ENCODE peak calls at places on chromosomes 12 and 14, in four cellular contexts. One of them, this sample, is unnamed.

GRCh38 chr12:19639781-19640180 is 200.5 kb downstream of the AEBP2 start:
- DNase-seq in HCT116: no peak
- DNase-seq in SK-N-SH: no peak
- DNase-seq in K562: no peak
- DNase-seq in this sample: no peak

GRCh38 chr14:106831322-106831720 is 1304.9 kb downstream of the TMEM121 start:
- DNase-seq in HCT116: no peak
- DNase-seq in SK-N-SH: peak; percentile 28
- DNase-seq in K562: no peak
- DNase-seq in this sample: peak; percentile 63

GRCh38 chr12:38508246-38508645 is 191.7 kb downstream of the ALG10B start:
- DNase-seq in HCT116: no peak
- DNase-seq in SK-N-SH: no peak
- DNase-seq in K562: no peak
- DNase-seq in this sample: no peak

GRCh38 chr14:89343356-89343755 is 73.7 kb downstream of the FOXN3 start:
- DNase-seq in HCT116: no peak
- DNase-seq in SK-N-SH: no peak
- DNase-seq in K562: no peak
- DNase-seq in this sample: no peak

GRCh38 chr14:72708708-72709475 is 185.0 kb downstream of the DPF3 start:
- DNase-seq in HCT116: peak; percentile 69
- DNase-seq in SK-N-SH: no peak
- DNase-seq in K562: no peak
- DNase-seq in this sample: no peak

GRCh38 chr14:75631453-75631831 is 29.2 kb downstream of the ERG28 start:
- DNase-seq in HCT116: no peak
- DNase-seq in SK-N-SH: no peak
- DNase-seq in K562: no peak
- DNase-seq in this sample: no peak

GRCh38 chr12:25320123-25321006 is 69.6 kb upstream of the KRAS start:
- DNase-seq in HCT116: no peak
- DNase-seq in SK-N-SH: no peak
- DNase-seq in K562: no peak
- DNase-seq in this sample: no peak

GRCh38 chr12:53984901-53985357 is at the start of gene HOXC10:
- DNase-seq in HCT116: peak; percentile 93
- DNase-seq in SK-N-SH: peak; percentile 97
- DNase-seq in K562: peak; percentile 93
- DNase-seq in this sample: peak; percentile 99

GRCh38 chr12:57491393-57492280 is 3.8 kb downstream of the MARS1 start:
- DNase-seq in HCT116: no peak
- DNase-seq in SK-N-SH: no peak
- DNase-seq in K562: no peak
- DNase-seq in this sample: no peak

GRCh38 chr14:35406811-35407630 is 2.5 kb upstream of the NFKBIA start:
- DNase-seq in HCT116: peak; percentile 56
- DNase-seq in SK-N-SH: peak; percentile 54
- DNase-seq in K562: peak; percentile 52
- DNase-seq in this sample: peak; percentile 88

GRCh38 chr12:132436791-132437251 is 53.1 kb upstream of the FBRSL1 start:
- DNase-seq in HCT116: no peak
- DNase-seq in SK-N-SH: no peak
- DNase-seq in K562: no peak
- DNase-seq in this sample: no peak

GRCh38 chr12:111842556-111843396 is 748 bp downstream of the MAPKAPK5 start:
- DNase-seq in HCT116: no peak
- DNase-seq in SK-N-SH: no peak
- DNase-seq in K562: no peak
- DNase-seq in this sample: peak; percentile 18

GRCh38 chr14:80425686-80426085 is 214.4 kb upstream of the DIO2 start:
- DNase-seq in HCT116: peak; percentile 18
- DNase-seq in SK-N-SH: no peak
- DNase-seq in K562: no peak
- DNase-seq in this sample: no peak

GRCh38 chr12:30977537-30978349 is 51.2 kb downstream of the TSPAN11 start:
- DNase-seq in HCT116: no peak
- DNase-seq in SK-N-SH: no peak
- DNase-seq in K562: no peak
- DNase-seq in this sample: no peak

GRCh38 chr14:101559624-101560533 is 1.4 kb upstream of the DIO3 start:
- DNase-seq in HCT116: no peak
- DNase-seq in SK-N-SH: peak; percentile 91
- DNase-seq in K562: no peak
- DNase-seq in this sample: no peak

GRCh38 chr12:106428379-106428778 is 70.8 kb downstream of the POLR3B start:
- DNase-seq in HCT116: no peak
- DNase-seq in SK-N-SH: no peak
- DNase-seq in K562: no peak
- DNase-seq in this sample: no peak
- TF ChIP-seq JUND in HCT116: no peak
- TF ChIP-seq JUND in SK-N-SH: no peak
- TF ChIP-seq JUND in K562: no peak
- TF ChIP-seq JUND in this sample: no peak

GRCh38 chr14:98957211-98958047 is 314.6 kb downstream of the BCL11B start:
- DNase-seq in HCT116: no peak
- DNase-seq in SK-N-SH: no peak
- DNase-seq in K562: no peak
- DNase-seq in this sample: no peak
- TF ChIP-seq JUND in HCT116: no peak
- TF ChIP-seq JUND in SK-N-SH: no peak
- TF ChIP-seq JUND in K562: no peak
- TF ChIP-seq JUND in this sample: no peak

GRCh38 chr14:104925941-104926609 is 1.4 kb downstream of the PLD4 start:
- DNase-seq in HCT116: no peak
- DNase-seq in SK-N-SH: no peak
- DNase-seq in K562: no peak
- DNase-seq in this sample: no peak
- TF ChIP-seq JUND in HCT116: no peak
- TF ChIP-seq JUND in SK-N-SH: no peak
- TF ChIP-seq JUND in K562: no peak
- TF ChIP-seq JUND in this sample: no peak

GRCh38 chr12:42584539-42585174 is 4.9 kb downstream of the PRICKLE1 start:
- DNase-seq in HCT116: no peak
- DNase-seq in SK-N-SH: peak; percentile 24
- DNase-seq in K562: no peak
- DNase-seq in this sample: no peak
- TF ChIP-seq JUND in HCT116: no peak
- TF ChIP-seq JUND in SK-N-SH: no peak
- TF ChIP-seq JUND in K562: no peak
- TF ChIP-seq JUND in this sample: no peak

DNA sequence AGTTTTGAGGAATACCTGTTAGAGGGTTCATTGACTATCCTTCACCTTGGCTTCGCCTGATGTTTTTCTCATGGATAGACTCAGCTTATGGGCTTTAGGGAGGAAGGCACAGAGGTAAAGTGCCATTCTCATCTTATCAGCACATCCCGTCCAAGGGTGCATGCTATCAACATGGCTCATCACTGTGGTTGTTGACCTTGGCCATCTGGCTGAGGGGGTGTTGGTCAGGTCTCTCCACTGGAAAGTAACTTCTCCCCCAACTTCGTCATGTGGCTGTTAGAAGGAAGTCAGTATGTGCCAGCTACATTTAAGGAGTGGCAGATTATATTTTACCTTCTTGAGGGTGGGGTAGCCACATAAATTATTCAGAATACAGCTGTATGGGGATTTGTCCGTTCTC is 68.9 kb downstream of the EML1 start:
- DNase-seq in HCT116: no peak
- DNase-seq in SK-N-SH: no peak
- DNase-seq in K562: no peak
- DNase-seq in this sample: no peak
- TF ChIP-seq JUND in HCT116: no peak
- TF ChIP-seq JUND in SK-N-SH: no peak
- TF ChIP-seq JUND in K562: no peak
- TF ChIP-seq JUND in this sample: no peak

GRCh38 chr12:32083489-32083888 is 23.2 kb upstream of the BICD1 start:
- DNase-seq in HCT116: no peak
- DNase-seq in SK-N-SH: no peak
- DNase-seq in K562: no peak
- DNase-seq in this sample: no peak

GRCh38 chr12:32084753-32085152 is 21.9 kb upstream of the BICD1 start:
- DNase-seq in HCT116: no peak
- DNase-seq in SK-N-SH: no peak
- DNase-seq in K562: no peak
- DNase-seq in this sample: no peak

GRCh38 chr12:32089156-32089950 is 17.3 kb upstream of the BICD1 start:
- DNase-seq in HCT116: no peak
- DNase-seq in SK-N-SH: peak; percentile 83
- DNase-seq in K562: no peak
- DNase-seq in this sample: no peak

GRCh38 chr12:32084017-32084688 is 22.5 kb upstream of the BICD1 start:
- DNase-seq in HCT116: no peak
- DNase-seq in SK-N-SH: no peak
- DNase-seq in K562: no peak
- DNase-seq in this sample: no peak

DNA sequence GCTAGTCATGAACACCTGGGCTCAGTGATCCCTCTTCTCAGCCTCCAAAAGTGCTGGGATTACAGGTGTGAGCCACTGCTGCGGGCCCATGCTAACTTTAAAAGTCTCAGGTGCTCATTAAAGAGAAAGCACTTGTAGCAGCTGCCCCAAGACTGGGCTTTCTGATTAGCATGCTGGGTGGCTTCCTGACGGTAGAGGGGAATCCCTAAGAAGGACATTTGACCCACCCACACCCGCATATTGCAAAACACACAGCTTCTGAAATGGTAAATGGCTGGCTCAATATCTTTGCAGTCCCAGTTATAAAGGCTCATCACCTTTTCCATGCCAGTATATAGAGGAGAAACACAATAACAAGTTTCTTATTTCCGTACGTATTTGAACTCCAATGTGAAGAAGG is 19.3 kb upstream of the BICD1 start:
- DNase-seq in HCT116: no peak
- DNase-seq in SK-N-SH: no peak
- DNase-seq in K562: no peak
- DNase-seq in this sample: no peak
- TF ChIP-seq JUND in HCT116: no peak
- TF ChIP-seq JUND in SK-N-SH: no peak
- TF ChIP-seq JUND in K562: no peak
- TF ChIP-seq JUND in this sample: no peak

GRCh38 chr12:13343380-13343779 is 146.9 kb downstream of the EMP1 start:
- DNase-seq in HCT116: peak; percentile 36
- DNase-seq in SK-N-SH: no peak
- DNase-seq in K562: no peak
- DNase-seq in this sample: no peak

GRCh38 chr12:13348464-13348863 is 151.9 kb downstream of the EMP1 start:
- DNase-seq in HCT116: no peak
- DNase-seq in SK-N-SH: no peak
- DNase-seq in K562: no peak
- DNase-seq in this sample: no peak

GRCh38 chr12:13342971-13343370 is 146.4 kb downstream of the EMP1 start:
- DNase-seq in HCT116: no peak
- DNase-seq in SK-N-SH: no peak
- DNase-seq in K562: no peak
- DNase-seq in this sample: no peak

GRCh38 chr12:13347241-13348043 is 150.9 kb downstream of the EMP1 start:
- DNase-seq in HCT116: peak; percentile 27
- DNase-seq in SK-N-SH: no peak
- DNase-seq in K562: no peak
- DNase-seq in this sample: no peak

DNA sequence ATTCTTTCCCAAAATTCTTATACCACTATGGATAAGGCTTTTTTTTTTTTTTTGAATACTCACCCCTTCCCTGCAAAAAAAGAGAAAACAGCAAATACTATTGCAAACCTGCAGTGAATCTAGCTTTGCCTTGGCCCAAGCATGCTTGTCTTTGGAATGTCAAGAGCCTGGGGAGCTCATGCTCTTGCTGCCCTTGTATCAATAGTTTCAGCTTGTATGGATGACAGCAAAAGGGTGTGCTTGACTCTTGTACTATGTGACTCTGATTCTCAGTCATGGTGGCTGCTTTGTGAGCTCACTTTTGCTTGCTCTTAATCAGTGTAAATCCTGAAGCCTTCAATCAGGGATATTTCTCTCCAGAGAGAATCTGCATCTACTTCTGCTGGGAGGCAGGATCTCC is 149.2 kb downstream of the EMP1 start:
- DNase-seq in HCT116: no peak
- DNase-seq in SK-N-SH: no peak
- DNase-seq in K562: no peak
- DNase-seq in this sample: no peak
- TF ChIP-seq JUND in HCT116: no peak
- TF ChIP-seq JUND in SK-N-SH: no peak
- TF ChIP-seq JUND in K562: no peak
- TF ChIP-seq JUND in this sample: no peak

GRCh38 chr12:117188961-117189724 is 1.1 kb downstream of the FBXO21 start:
- DNase-seq in HCT116: no peak
- DNase-seq in SK-N-SH: no peak
- DNase-seq in K562: no peak
- DNase-seq in this sample: no peak

GRCh38 chr12:117190210-117190781 is at the start of gene FBXO21:
- DNase-seq in HCT116: peak; percentile 69
- DNase-seq in SK-N-SH: peak; percentile 99
- DNase-seq in K562: peak; percentile 97
- DNase-seq in this sample: peak; percentile 92

GRCh38 chr12:117188121-117188665 is 2.1 kb downstream of the FBXO21 start:
- DNase-seq in HCT116: no peak
- DNase-seq in SK-N-SH: no peak
- DNase-seq in K562: no peak
- DNase-seq in this sample: no peak

GRCh38 chr12:117192057-117192456 is 1.8 kb upstream of the FBXO21 start:
- DNase-seq in HCT116: no peak
- DNase-seq in SK-N-SH: no peak
- DNase-seq in K562: no peak
- DNase-seq in this sample: no peak

GRCh38 chr12:117189725-117190209 is 503 bp downstream of the FBXO21 start:
- DNase-seq in HCT116: no peak
- DNase-seq in SK-N-SH: peak; percentile 81
- DNase-seq in K562: peak; percentile 48
- DNase-seq in this sample: peak; percentile 40
- TF ChIP-seq JUND in HCT116: no peak
- TF ChIP-seq JUND in SK-N-SH: no peak
- TF ChIP-seq JUND in K562: no peak
- TF ChIP-seq JUND in this sample: no peak

GRCh38 chr12:106039646-106040404 is 98.9 kb downstream of the NUAK1 start:
- DNase-seq in HCT116: no peak
- DNase-seq in SK-N-SH: no peak
- DNase-seq in K562: no peak
- DNase-seq in this sample: no peak
- TF ChIP-seq JUND in HCT116: no peak
- TF ChIP-seq JUND in SK-N-SH: no peak
- TF ChIP-seq JUND in K562: no peak
- TF ChIP-seq JUND in this sample: no peak

GRCh38 chr12:116037941-116038837 is 239.3 kb downstream of the MED13L start:
- DNase-seq in HCT116: no peak
- DNase-seq in SK-N-SH: no peak
- DNase-seq in K562: no peak
- DNase-seq in this sample: peak; percentile 84
- TF ChIP-seq JUND in HCT116: no peak
- TF ChIP-seq JUND in SK-N-SH: no peak
- TF ChIP-seq JUND in K562: no peak
- TF ChIP-seq JUND in this sample: peak; percentile 98